ENCODE peak calls at places on chromosome 11, in five cellular contexts. T is body of pancreas, J is OCI-LY7, S is HAP-1, V is fibroblast of lung. K is an unnamed sample.

GRCh38 chr11:130428271-130428670 is at the start of gene ADAMTS8:
- DNase-seq in S (no peak), T (no peak), J (no peak), V (no peak), K (no peak)

GRCh38 chr11:31005202-31005601 is 364.3 kb downstream of the DCDC1 start:
- DNase-seq in S (no peak), J (no peak), T (no peak), V (no peak), K (no peak)

GRCh38 chr11:47148274-47148673 is 28.4 kb downstream of the ARFGAP2 start:
- DNase-seq in V (no peak), T (no peak), J (no peak), S (no peak), K (no peak)

GRCh38 chr11:59199546-59200420 is 12.9 kb downstream of the MPEG1 start:
- DNase-seq in S (no peak), V (no peak), J (no peak), T (no peak), K (no peak)

GRCh38 chr11:16110862-16111261 is 245.5 kb downstream of the SOX6 start:
- DNase-seq in J (no peak), S (peak), V (no peak), T (no peak), K (no peak)

GRCh38 chr11:71446942-71447688 is 1.1 kb downstream of the DHCR7 start:
- DNase-seq in T (peak), S (no peak), V (peak), J (no peak), K (peak)

GRCh38 chr11:131656839-131657211 is 286.4 kb downstream of the NTM start:
- DNase-seq in V (no peak), S (no peak), J (no peak), T (no peak), K (no peak)

GRCh38 chr11:34823639-34824038 is 92.5 kb downstream of the APIP start:
- DNase-seq in S (no peak), V (no peak), J (no peak), T (no peak), K (no peak)

GRCh38 chr11:25052844-25053243 is 556.0 kb downstream of the LUZP2 start:
- DNase-seq in S (no peak), T (no peak), J (no peak), V (no peak), K (no peak)

GRCh38 chr11:122920579-122920978 is 38.0 kb downstream of the JHY start:
- DNase-seq in V (no peak), J (no peak), T (no peak), S (no peak), K (no peak)

GRCh38 chr11:16081756-16082531 is 274.4 kb downstream of the SOX6 start:
- DNase-seq in T (no peak), J (no peak), V (peak), S (no peak), K (no peak)

GRCh38 chr11:19868281-19868821 is 155.7 kb downstream of the NAV2 start:
- DNase-seq in J (no peak), S (no peak), T (no peak), V (peak), K (peak)

GRCh38 chr11:544817-545166 is 7.5 kb downstream of the LRRC56 start:
- DNase-seq in J (no peak), V (no peak), S (no peak), T (no peak), K (no peak)

GRCh38 chr11:112186304-112186703 is 11.0 kb downstream of the BCO2 start:
- DNase-seq in V (no peak), S (no peak), J (no peak), T (no peak), K (no peak)

GRCh38 chr11:12005476-12005875 is 3.0 kb downstream of the DKK3 start:
- DNase-seq in T (no peak), V (peak), J (no peak), S (no peak), K (peak)

GRCh38 chr11:126647735-126648134 is 292.2 kb downstream of the ST3GAL4 start:
- DNase-seq in J (no peak), S (no peak), T (no peak), V (peak), K (peak)

GRCh38 chr11:33930317-33931021 is 38.6 kb upstream of the LMO2 start:
- DNase-seq in V (peak), J (no peak), T (peak), S (no peak), K (peak)

GRCh38 chr11:95296165-95296564 is 65.2 kb upstream of the SESN3 start:
- DNase-seq in S (no peak), T (peak), V (no peak), J (no peak), K (no peak)

GRCh38 chr11:889686-890475 is 20.7 kb downstream of the CHID1 start:
- DNase-seq in V (no peak), T (no peak), J (no peak), S (no peak), K (no peak)

GRCh38 chr11:70525466-70525865 is 127.1 kb downstream of the CTTN start:
- DNase-seq in J (no peak), V (no peak), S (no peak), T (no peak), K (no peak)

GRCh38 chr11:47234669-47235075 is 13.9 kb downstream of the ACP2 start:
- DNase-seq in J (no peak), S (no peak), T (peak), V (no peak), K (no peak)

GRCh38 chr11:10413268-10413667 is 41.8 kb upstream of the AMPD3 start:
- DNase-seq in V (peak), J (peak), S (no peak), T (peak), K (no peak)

GRCh38 chr11:70901951-70902521 is 350.3 kb downstream of the SHANK2 start:
- DNase-seq in V (no peak), J (no peak), S (no peak), T (no peak), K (no peak)

GRCh38 chr11:79845002-79845709 is 404.3 kb upstream of the TENM4 start:
- DNase-seq in T (no peak), S (no peak), V (no peak), J (no peak), K (no peak)

GRCh38 chr11:32088117-32088941 is 2.5 kb upstream of the RCN1 start:
- DNase-seq in J (no peak), T (peak), V (peak), S (peak), K (peak)

GRCh38 chr11:65487467-65488272 is 11.2 kb upstream of the MALAT1 start:
- DNase-seq in S (peak), V (peak), J (peak), T (peak), K (peak)

GRCh38 chr11:77233011-77233410 is 68.5 kb downstream of the GDPD4 start:
- DNase-seq in T (no peak), V (no peak), J (no peak), S (no peak), K (no peak)

GRCh38 chr11:27084407-27084985 is 43.9 kb downstream of the BBOX1 start:
- DNase-seq in S (no peak), V (peak), J (no peak), T (no peak), K (peak)

GRCh38 chr11:93197383-93198220 is at the start of gene SLC36A4:
- DNase-seq in V (peak), J (peak), T (peak), S (peak), K (peak)

GRCh38 chr11:64376071-64376470 is 17.1 kb downstream of the RPS6KA4 start:
- DNase-seq in T (no peak), V (no peak), S (no peak), J (no peak), K (no peak)

GRCh38 chr11:64371201-64371600 is 12.2 kb downstream of the RPS6KA4 start:
- DNase-seq in J (no peak), V (no peak), T (no peak), S (no peak), K (no peak)

GRCh38 chr11:64372802-64373597 is 14.0 kb downstream of the RPS6KA4 start:
- DNase-seq in J (no peak), S (peak), V (no peak), T (peak), K (peak)

GRCh38 chr11:64372021-64372420 is 13.1 kb downstream of the RPS6KA4 start:
- DNase-seq in J (no peak), S (no peak), T (no peak), V (no peak), K (no peak)

GRCh38 chr11:64373598-64373974 is 14.6 kb downstream of the RPS6KA4 start:
- DNase-seq in T (no peak), J (peak), S (no peak), V (no peak), K (no peak)
- H3K4me3 ChIP-seq in T (no peak), J (no peak), S (peak), V (no peak), K (no peak)

GRCh38 chr11:104408630-104409029 is 244.7 kb upstream of the PDGFD start:
- DNase-seq in J (no peak), T (no peak), S (no peak), V (no peak), K (no peak)

GRCh38 chr11:104405277-104405676 is 241.3 kb upstream of the PDGFD start:
- DNase-seq in T (no peak), V (no peak), S (no peak), J (no peak), K (no peak)

DNA sequence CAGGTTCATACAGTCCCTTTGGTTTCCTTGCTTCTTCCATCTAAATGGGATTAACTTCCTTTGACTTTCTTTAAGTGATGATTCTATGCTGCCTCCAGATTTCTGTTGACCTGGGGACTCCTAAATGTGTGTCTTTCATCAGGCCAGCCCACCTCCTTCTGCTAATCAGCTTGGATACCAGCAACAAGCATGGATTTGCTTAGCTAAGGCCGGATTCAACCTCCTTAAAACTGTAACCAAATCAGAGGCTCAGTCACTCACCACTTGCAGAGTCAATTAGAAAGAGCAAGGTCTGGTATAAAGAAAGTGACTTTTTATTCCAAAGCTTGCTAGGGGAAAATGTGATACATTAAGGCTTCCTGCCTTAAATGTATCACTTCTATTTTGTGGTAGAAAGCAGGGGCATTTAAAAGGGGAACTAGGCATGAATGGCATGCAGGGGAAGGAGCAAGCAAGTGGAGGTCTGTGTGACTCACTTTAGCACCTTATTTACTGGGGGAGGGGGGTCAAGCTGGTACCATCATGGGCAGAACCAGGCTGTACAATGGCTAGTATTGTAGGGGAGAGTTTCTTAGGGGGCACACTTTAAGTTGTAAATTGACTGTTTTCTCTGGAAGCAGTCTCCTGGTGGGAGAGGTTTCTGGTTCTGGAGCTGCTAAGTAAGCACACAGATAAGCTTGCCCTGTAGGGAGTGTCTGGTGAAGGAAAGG is 239.0 kb upstream of the PDGFD start:
- DNase-seq in J (no peak), S (no peak), V (no peak), T (no peak), K (no peak)
- H3K4me3 ChIP-seq in J (no peak), S (no peak), V (no peak), T (no peak), K (no peak)

DNA sequence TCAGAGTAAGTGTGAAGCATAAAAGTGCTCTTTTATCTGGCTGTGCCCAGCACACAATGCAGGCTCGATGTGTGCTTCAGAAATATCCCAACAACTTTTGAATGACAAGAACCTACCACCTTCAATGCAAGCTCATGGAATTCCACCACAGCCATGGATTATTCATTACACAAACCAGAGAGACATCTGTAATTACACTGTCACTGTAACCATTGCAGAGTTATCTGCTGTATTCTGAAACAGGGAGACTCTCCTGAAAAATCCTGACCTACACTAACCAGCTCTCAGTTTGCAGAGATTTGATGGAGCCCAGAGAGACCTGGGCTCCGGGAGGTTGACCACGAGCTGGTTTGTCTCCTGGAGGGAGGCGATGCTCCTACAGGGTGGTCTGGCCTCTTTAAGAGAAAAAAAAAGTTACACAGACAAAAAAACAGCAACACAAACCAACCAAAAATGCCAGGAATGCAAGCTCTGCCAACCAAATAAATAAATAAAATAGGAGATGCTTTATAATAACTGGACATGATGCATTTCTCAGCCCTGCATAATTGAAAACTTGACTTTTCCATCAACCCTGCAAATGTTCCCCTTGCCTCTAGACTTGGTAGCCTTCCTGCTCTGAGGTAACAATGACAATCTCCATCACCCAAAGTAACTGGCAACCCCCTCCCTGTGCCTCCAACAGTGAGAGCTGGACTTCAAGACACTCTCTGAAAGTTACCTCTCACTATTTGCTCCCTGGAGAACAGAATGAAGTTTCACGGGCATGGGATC is 69.7 kb downstream of the ETS1 start:
- DNase-seq in J (peak), V (no peak), T (no peak), S (no peak), K (peak)
- H3K4me3 ChIP-seq in J (peak), V (peak), T (no peak), S (no peak), K (peak)

GRCh38 chr11:100789500-100789899 is 102.4 kb downstream of the ARHGAP42 start:
- DNase-seq in T (peak), S (no peak), V (peak), J (no peak), K (no peak)

GRCh38 chr11:100790073-100790472 is 103.0 kb downstream of the ARHGAP42 start:
- DNase-seq in V (no peak), J (no peak), S (no peak), T (no peak), K (no peak)

GRCh38 chr11:100793525-100793924 is 106.4 kb downstream of the ARHGAP42 start:
- DNase-seq in S (no peak), T (no peak), V (no peak), J (no peak), K (no peak)

GRCh38 chr11:100791103-100791502 is 104.0 kb downstream of the ARHGAP42 start:
- DNase-seq in J (no peak), S (peak), T (no peak), V (no peak), K (no peak)

DNA sequence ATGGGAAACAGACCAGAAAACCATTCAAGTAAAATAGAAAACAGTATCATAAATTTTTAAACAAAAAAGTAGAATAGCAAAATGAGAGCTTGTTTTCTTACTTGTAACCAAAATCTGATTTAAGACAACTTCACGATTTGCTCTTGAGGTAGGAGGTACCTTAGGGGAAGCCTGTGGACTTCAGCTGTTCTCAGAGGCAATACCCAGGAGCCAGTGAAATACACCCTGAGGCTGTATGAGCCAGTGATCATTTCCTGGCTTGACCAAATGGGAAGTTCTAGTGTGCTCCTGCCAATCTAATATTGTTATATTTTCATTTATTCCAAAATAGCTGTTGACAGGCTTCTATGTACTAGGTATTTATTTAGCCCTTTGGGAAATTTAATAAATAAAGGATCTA is 104.8 kb downstream of the ARHGAP42 start:
- DNase-seq in V (no peak), S (peak), J (no peak), T (no peak), K (no peak)
- H3K4me3 ChIP-seq in V (no peak), S (no peak), J (no peak), T (no peak), K (no peak)

GRCh38 chr11:2446590-2447252 is 1.9 kb downstream of the KCNQ1 start:
- DNase-seq in J (peak), V (no peak), S (no peak), T (no peak), K (no peak)
- H3K4me3 ChIP-seq in J (peak), V (no peak), S (no peak), T (no peak), K (no peak)

GRCh38 chr11:9396752-9397151 is 12.3 kb downstream of the IPO7 start:
- DNase-seq in S (no peak), T (no peak), V (no peak), J (no peak), K (no peak)
- H3K4me3 ChIP-seq in S (no peak), T (no peak), V (no peak), J (no peak), K (no peak)

K was measured in AG10803.